ENCODE peak calls at places on chromosomes 3 and 15, in nine cellular contexts. P is body of pancreas; K is CD8-positive, alpha-beta T cell; R is OCI-LY7; Y is vagina; N is cardiac fibroblast; D is right atrium auricular region; Q is NB4; G is pancreas. U is an unnamed sample.

GRCh38 chr3:10090181-10090580 is 17.9 kb downstream of the FANCD2OS start:
- DNase-seq in P (peak; percentile 19), K (no peak), R (no peak), Y (no peak), N (no peak), D (no peak), Q (no peak), G (no peak), U (no peak)

GRCh38 chr15:31344824-31345605 is 18.4 kb downstream of the KLF13 start:
- DNase-seq in P (peak; percentile 63), K (no peak), R (peak; percentile 39), Y (no peak), N (no peak), D (no peak), Q (no peak), G (peak; percentile 20), U (no peak)

GRCh38 chr3:125418306-125418705 is 43.2 kb upstream of the ZNF148 start:
- DNase-seq in P (no peak), K (no peak), R (no peak), Y (no peak), N (no peak), D (no peak), Q (no peak), G (no peak), U (no peak)

GRCh38 chr3:13267348-13267659 is 152.8 kb downstream of the NUP210 start:
- DNase-seq in P (no peak), K (no peak), R (no peak), Y (no peak), N (no peak), D (no peak), Q (no peak), G (no peak), U (no peak)

GRCh38 chr15:74196175-74196574 is 6.4 kb downstream of the STRA6 start:
- DNase-seq in P (no peak), K (no peak), R (no peak), Y (no peak), N (peak; percentile 81), D (peak; percentile 76), Q (no peak), G (no peak), U (no peak)

GRCh38 chr15:32853667-32854066 is 135.9 kb downstream of the GREM1 start:
- DNase-seq in P (no peak), K (no peak), R (no peak), Y (no peak), N (no peak), D (no peak), Q (no peak), G (no peak), U (no peak)

GRCh38 chr3:13850161-13850945 is 29.5 kb downstream of the WNT7A start:
- DNase-seq in P (no peak), K (no peak), R (no peak), Y (no peak), N (no peak), D (no peak), Q (no peak), G (peak; percentile 33), U (no peak)

GRCh38 chr3:52136513-52136912 is 17.7 kb downstream of the POC1A start:
- DNase-seq in P (no peak), K (no peak), R (no peak), Y (no peak), N (no peak), D (no peak), Q (no peak), G (no peak), U (no peak)

GRCh38 chr3:188558343-188559068 is 404.5 kb downstream of the LPP start:
- DNase-seq in P (no peak), K (no peak), R (no peak), Y (no peak), N (peak; percentile 61), D (no peak), Q (no peak), G (no peak), U (no peak)

GRCh38 chr3:37519236-37519635 is 342.4 kb upstream of the CTDSPL start:
- DNase-seq in P (no peak), K (no peak), R (no peak), Y (no peak), N (no peak), D (no peak), Q (no peak), G (no peak), U (no peak)

GRCh38 chr3:6878731-6879130 is 17.8 kb downstream of the GRM7 start:
- DNase-seq in P (no peak), K (no peak), R (no peak), Y (no peak), N (no peak), D (no peak), Q (no peak), G (no peak), U (no peak)

GRCh38 chr3:11173828-11174465 is 19.7 kb downstream of the HRH1 start:
- DNase-seq in P (no peak), K (no peak), R (no peak), Y (no peak), N (no peak), D (no peak), Q (no peak), G (no peak), U (no peak)

GRCh38 chr15:80530737-80531365 is 126.7 kb downstream of the ARNT2 start:
- DNase-seq in P (no peak), K (no peak), R (no peak), Y (no peak), N (peak; percentile 61), D (no peak), Q (no peak), G (no peak), U (no peak)
- H3K4me3 ChIP-seq in P (no peak overlapping the region), K (no peak overlapping the region), R (no peak overlapping the region), Y (no peak overlapping the region), N (no peak overlapping the region), D (no peak overlapping the region), Q (no peak overlapping the region), G (no peak overlapping the region), U (no peak overlapping the region)

GRCh38 chr15:38129531-38130199 is 123.0 kb upstream of the SPRED1 start:
- DNase-seq in P (peak; percentile 17), K (no peak), R (peak; percentile 66), Y (peak; percentile 99), N (peak; percentile 100), D (peak; percentile 89), Q (peak; percentile 76), G (peak; percentile 67), U (no peak)
- H3K4me3 ChIP-seq in P (no peak overlapping the region), K (no peak overlapping the region), R (peak overlapping the region; percentile 26), Y (peak overlapping the region; percentile 21), N (peak overlapping the region; percentile 25), D (no peak overlapping the region), Q (no peak overlapping the region), G (no peak overlapping the region), U (no peak overlapping the region)

DNA sequence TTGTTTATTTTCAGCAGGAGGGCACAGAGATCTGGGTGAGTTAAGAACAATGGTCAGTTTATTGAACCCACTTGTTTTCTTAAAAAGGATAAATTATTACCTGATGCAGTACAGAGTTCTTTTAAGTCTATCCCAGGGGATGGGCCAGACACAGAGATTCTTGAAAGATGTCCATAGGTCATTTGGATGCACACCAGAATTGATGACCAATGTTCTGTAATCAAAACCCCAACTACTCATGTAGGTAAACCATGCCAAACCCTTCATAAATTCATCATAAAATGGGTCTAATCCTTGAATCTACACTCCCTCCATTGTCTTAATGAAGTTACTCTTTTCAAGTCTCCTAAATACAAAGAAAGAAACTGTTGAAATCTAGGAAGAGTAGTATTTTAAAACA is 273.0 kb upstream of the COL8A1 start:
- DNase-seq in P (no peak), K (no peak), R (no peak), Y (no peak), N (peak; percentile 41), D (no peak), Q (no peak), G (no peak), U (no peak)
- H3K4me3 ChIP-seq in P (no peak overlapping the region), K (no peak overlapping the region), R (no peak overlapping the region), Y (no peak overlapping the region), N (no peak overlapping the region), D (no peak overlapping the region), Q (no peak overlapping the region), G (no peak overlapping the region), U (no peak overlapping the region)

GRCh38 chr15:72481015-72481659 is 7.0 kb downstream of the ARIH1 start:
- DNase-seq in P (no peak), K (no peak), R (no peak), Y (no peak), N (no peak), D (no peak), Q (no peak), G (no peak), U (no peak)

GRCh38 chr15:72483279-72483678 is 9.1 kb downstream of the ARIH1 start:
- DNase-seq in P (no peak), K (no peak), R (no peak), Y (no peak), N (no peak), D (no peak), Q (no peak), G (no peak), U (no peak)

GRCh38 chr15:72487070-72487797 is 13.1 kb downstream of the ARIH1 start:
- DNase-seq in P (no peak), K (no peak), R (no peak), Y (no peak), N (no peak), D (no peak), Q (no peak), G (no peak), U (no peak)

GRCh38 chr15:72486144-72486543 is 12.0 kb downstream of the ARIH1 start:
- DNase-seq in P (no peak), K (no peak), R (no peak), Y (no peak), N (peak; percentile 50), D (no peak), Q (no peak), G (no peak), U (no peak)

DNA sequence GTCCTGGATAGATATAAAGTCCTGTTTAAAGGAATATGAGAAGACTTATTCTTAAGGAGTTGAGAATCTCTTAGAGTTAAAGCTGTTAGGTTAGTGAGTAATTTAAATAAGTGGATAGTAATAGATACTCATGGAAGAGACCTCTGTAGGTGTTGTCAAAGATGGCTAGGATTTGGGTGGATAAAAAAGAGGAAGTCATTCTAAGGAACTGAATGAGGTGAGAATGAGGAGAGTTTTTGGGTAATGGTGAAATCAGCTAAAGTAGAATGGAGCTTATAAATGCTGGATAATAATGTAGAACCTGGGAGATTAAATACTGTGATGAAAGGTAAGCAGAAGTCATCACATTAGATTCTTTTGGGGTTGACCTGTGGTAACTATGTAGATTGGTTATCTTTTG is 8.1 kb downstream of the ARIH1 start:
- DNase-seq in P (no peak), K (no peak), R (no peak), Y (no peak), N (no peak), D (no peak), Q (peak; percentile 46), G (no peak), U (no peak)
- H3K4me3 ChIP-seq in P (no peak overlapping the region), K (no peak overlapping the region), R (no peak overlapping the region), Y (no peak overlapping the region), N (no peak overlapping the region), D (no peak overlapping the region), Q (no peak overlapping the region), G (no peak overlapping the region), U (no peak overlapping the region)

GRCh38 chr3:119375106-119375505 is 80.9 kb downstream of the ARHGAP31 start:
- DNase-seq in P (no peak), K (no peak), R (no peak), Y (no peak), N (no peak), D (no peak), Q (no peak), G (no peak), U (no peak)
- H3K4me3 ChIP-seq in P (no peak overlapping the region), K (no peak overlapping the region), R (no peak overlapping the region), Y (no peak overlapping the region), N (no peak overlapping the region), D (no peak overlapping the region), Q (no peak overlapping the region), G (no peak overlapping the region), U (no peak overlapping the region)

GRCh38 chr15:63185206-63185605 is 4.2 kb upstream of the RAB8B start:
- DNase-seq in P (no peak), K (no peak), R (no peak), Y (no peak), N (no peak), D (peak; percentile 44), Q (no peak), G (no peak), U (no peak)
- H3K4me3 ChIP-seq in P (no peak overlapping the region), K (no peak overlapping the region), R (no peak overlapping the region), Y (no peak overlapping the region), N (no peak overlapping the region), D (no peak overlapping the region), Q (no peak overlapping the region), G (no peak overlapping the region), U (no peak overlapping the region)